ENCODE peak calls at places on chromosome 2, in four cellular contexts. L, N, U and W are unnamed samples.

GRCh38 chr2:69102234-69102633 is 89.3 kb downstream of the ANTXR1 start:
- DNase-seq in L (no peak), N (no peak), U (no peak), W (no peak)

GRCh38 chr2:9002637-9003365 is 683 bp downstream of the MBOAT2 start:
- DNase-seq in L (peak; percentile 16), N (no peak), U (no peak), W (no peak)

GRCh38 chr2:152336854-152337510 is 2.0 kb downstream of the FMNL2 start:
- DNase-seq in L (peak; percentile 36), N (no peak), U (no peak), W (peak; percentile 15)

GRCh38 chr2:64467463-64467843 is 13.5 kb downstream of the LGALSL start:
- DNase-seq in L (no peak), N (no peak), U (no peak), W (no peak)

GRCh38 chr2:60515751-60516226 is 37.7 kb downstream of the BCL11A start:
- DNase-seq in L (no peak), N (no peak), U (no peak), W (peak; percentile 42)

GRCh38 chr2:14340703-14341102 is 291.8 kb upstream of the LRATD1 start:
- DNase-seq in L (no peak), N (no peak), U (no peak), W (no peak)

GRCh38 chr2:29606105-29606871 is 315.1 kb downstream of the ALK start:
- DNase-seq in L (no peak), N (no peak), U (no peak), W (peak; percentile 60)

GRCh38 chr2:79453918-79454317 is 58.9 kb upstream of the CTNNA2 start:
- DNase-seq in L (no peak), N (no peak), U (peak; percentile 10), W (no peak)

GRCh38 chr2:63842149-63843061 is 709 bp downstream of the UGP2 start:
- DNase-seq in L (peak; percentile 55), N (peak; percentile 11), U (peak; percentile 57), W (peak; percentile 7)

GRCh38 chr2:54724150-54724559 is 693 bp downstream of the EML6 start:
- DNase-seq in L (no peak), N (no peak), U (peak; percentile 35), W (no peak)

GRCh38 chr2:160555420-160555819 is 61.8 kb upstream of the RBMS1 start:
- DNase-seq in L (no peak), N (no peak), U (no peak), W (no peak)

GRCh38 chr2:79552653-79553052 is 39.8 kb downstream of the CTNNA2 start:
- DNase-seq in L (no peak), N (no peak), U (no peak), W (no peak)

GRCh38 chr2:104597942-104598341 is 256.0 kb upstream of the POU3F3 start:
- DNase-seq in L (no peak), N (no peak), U (no peak), W (no peak)